ENCODE peak calls at places on chromosome 5, in eight cellular contexts. One of them, this sample, is unnamed.
A peak's percentile ranks its signal among the peaks of the same experiment; 100 is the strongest.

GRCh38 chr5:4905674-4906528 is 234.2 kb upstream of the ADAMTS16 start:
- DNase-seq in naive B cell: no peak
- DNase-seq in HS-27A: no peak
- DNase-seq in KBM-7: no peak
- DNase-seq in NCI-H524: no peak
- DNase-seq in stimulated activated CD8-positive, alpha-beta memory T cell treated with anti-CD3 and anti-CD28 coated beads, Interleukin-2, amount 100 ng/mL, for 48 hours: no peak
- DNase-seq in EL: no peak
- DNase-seq in activated CD8-positive, alpha-beta memory T cell treated with anti-CD3 and anti-CD28 coated beads for 4 hours: no peak
- DNase-seq in this sample: no peak

GRCh38 chr5:151592855-151593408 is 1.8 kb upstream of the FAT2 start:
- DNase-seq in naive B cell: no peak
- DNase-seq in HS-27A: no peak
- DNase-seq in KBM-7: no peak
- DNase-seq in NCI-H524: peak; percentile 15
- DNase-seq in stimulated activated CD8-positive, alpha-beta memory T cell treated with anti-CD3 and anti-CD28 coated beads, Interleukin-2, amount 100 ng/mL, for 48 hours: no peak
- DNase-seq in EL: peak; percentile 16
- DNase-seq in activated CD8-positive, alpha-beta memory T cell treated with anti-CD3 and anti-CD28 coated beads for 4 hours: no peak
- DNase-seq in this sample: peak; percentile 33

GRCh38 chr5:160470437-160471341 is 49.0 kb downstream of the PTTG1 start:
- DNase-seq in naive B cell: no peak
- DNase-seq in HS-27A: no peak
- DNase-seq in KBM-7: peak; percentile 58
- DNase-seq in NCI-H524: no peak
- DNase-seq in stimulated activated CD8-positive, alpha-beta memory T cell treated with anti-CD3 and anti-CD28 coated beads, Interleukin-2, amount 100 ng/mL, for 48 hours: no peak
- DNase-seq in EL: no peak
- DNase-seq in activated CD8-positive, alpha-beta memory T cell treated with anti-CD3 and anti-CD28 coated beads for 4 hours: no peak
- DNase-seq in this sample: peak; percentile 29

GRCh38 chr5:96857924-96858323 is 18.4 kb upstream of the ERAP2 start:
- DNase-seq in naive B cell: no peak
- DNase-seq in HS-27A: no peak
- DNase-seq in KBM-7: no peak
- DNase-seq in NCI-H524: no peak
- DNase-seq in stimulated activated CD8-positive, alpha-beta memory T cell treated with anti-CD3 and anti-CD28 coated beads, Interleukin-2, amount 100 ng/mL, for 48 hours: no peak
- DNase-seq in EL: no peak
- DNase-seq in activated CD8-positive, alpha-beta memory T cell treated with anti-CD3 and anti-CD28 coated beads for 4 hours: no peak
- DNase-seq in this sample: no peak

GRCh38 chr5:74576941-74577456 is 63.5 kb downstream of the ENC1 start:
- DNase-seq in naive B cell: no peak
- DNase-seq in HS-27A: no peak
- DNase-seq in KBM-7: no peak
- DNase-seq in NCI-H524: no peak
- DNase-seq in stimulated activated CD8-positive, alpha-beta memory T cell treated with anti-CD3 and anti-CD28 coated beads, Interleukin-2, amount 100 ng/mL, for 48 hours: no peak
- DNase-seq in EL: peak; percentile 24
- DNase-seq in activated CD8-positive, alpha-beta memory T cell treated with anti-CD3 and anti-CD28 coated beads for 4 hours: no peak
- DNase-seq in this sample: peak; percentile 61

GRCh38 chr5:148708854-148709253 is 54.5 kb upstream of the HTR4 start:
- DNase-seq in naive B cell: no peak
- DNase-seq in HS-27A: no peak
- DNase-seq in KBM-7: no peak
- DNase-seq in NCI-H524: no peak
- DNase-seq in stimulated activated CD8-positive, alpha-beta memory T cell treated with anti-CD3 and anti-CD28 coated beads, Interleukin-2, amount 100 ng/mL, for 48 hours: no peak
- DNase-seq in EL: no peak
- DNase-seq in activated CD8-positive, alpha-beta memory T cell treated with anti-CD3 and anti-CD28 coated beads for 4 hours: no peak
- DNase-seq in this sample: no peak

GRCh38 chr5:156474251-156474650 is 147.3 kb downstream of the SGCD start:
- DNase-seq in naive B cell: no peak
- DNase-seq in HS-27A: no peak
- DNase-seq in KBM-7: no peak
- DNase-seq in NCI-H524: peak; percentile 95
- DNase-seq in stimulated activated CD8-positive, alpha-beta memory T cell treated with anti-CD3 and anti-CD28 coated beads, Interleukin-2, amount 100 ng/mL, for 48 hours: no peak
- DNase-seq in EL: no peak
- DNase-seq in activated CD8-positive, alpha-beta memory T cell treated with anti-CD3 and anti-CD28 coated beads for 4 hours: no peak
- DNase-seq in this sample: peak; percentile 20

GRCh38 chr5:74040811-74041491 is 415.0 kb downstream of the ARHGEF28 start:
- DNase-seq in naive B cell: no peak
- DNase-seq in HS-27A: no peak
- DNase-seq in KBM-7: no peak
- DNase-seq in NCI-H524: peak; percentile 68
- DNase-seq in stimulated activated CD8-positive, alpha-beta memory T cell treated with anti-CD3 and anti-CD28 coated beads, Interleukin-2, amount 100 ng/mL, for 48 hours: no peak
- DNase-seq in EL: peak; percentile 62
- DNase-seq in activated CD8-positive, alpha-beta memory T cell treated with anti-CD3 and anti-CD28 coated beads for 4 hours: no peak
- DNase-seq in this sample: peak; percentile 38

GRCh38 chr5:111223790-111224560 is at the start of gene CAMK4:
- DNase-seq in naive B cell: peak; percentile 59
- DNase-seq in HS-27A: peak; percentile 35
- DNase-seq in KBM-7: peak; percentile 65
- DNase-seq in NCI-H524: peak; percentile 82
- DNase-seq in stimulated activated CD8-positive, alpha-beta memory T cell treated with anti-CD3 and anti-CD28 coated beads, Interleukin-2, amount 100 ng/mL, for 48 hours: peak; percentile 66
- DNase-seq in EL: peak; percentile 79
- DNase-seq in activated CD8-positive, alpha-beta memory T cell treated with anti-CD3 and anti-CD28 coated beads for 4 hours: peak; percentile 56
- DNase-seq in this sample: peak; percentile 70

GRCh38 chr5:55624841-55625602 is 87.1 kb downstream of the SLC38A9 start:
- DNase-seq in naive B cell: no peak
- DNase-seq in HS-27A: no peak
- DNase-seq in KBM-7: no peak
- DNase-seq in NCI-H524: no peak
- DNase-seq in stimulated activated CD8-positive, alpha-beta memory T cell treated with anti-CD3 and anti-CD28 coated beads, Interleukin-2, amount 100 ng/mL, for 48 hours: no peak
- DNase-seq in EL: no peak
- DNase-seq in activated CD8-positive, alpha-beta memory T cell treated with anti-CD3 and anti-CD28 coated beads for 4 hours: no peak
- DNase-seq in this sample: no peak

GRCh38 chr5:84113246-84114118 is 271.2 kb downstream of the EDIL3 start:
- DNase-seq in naive B cell: no peak
- DNase-seq in HS-27A: no peak
- DNase-seq in KBM-7: no peak
- DNase-seq in NCI-H524: peak; percentile 91
- DNase-seq in stimulated activated CD8-positive, alpha-beta memory T cell treated with anti-CD3 and anti-CD28 coated beads, Interleukin-2, amount 100 ng/mL, for 48 hours: no peak
- DNase-seq in EL: peak; percentile 1
- DNase-seq in activated CD8-positive, alpha-beta memory T cell treated with anti-CD3 and anti-CD28 coated beads for 4 hours: no peak
- DNase-seq in this sample: peak; percentile 6

GRCh38 chr5:80299601-80300000 is 20.2 kb upstream of the SPZ1 start:
- DNase-seq in naive B cell: no peak
- DNase-seq in HS-27A: no peak
- DNase-seq in KBM-7: no peak
- DNase-seq in NCI-H524: no peak
- DNase-seq in stimulated activated CD8-positive, alpha-beta memory T cell treated with anti-CD3 and anti-CD28 coated beads, Interleukin-2, amount 100 ng/mL, for 48 hours: no peak
- DNase-seq in EL: no peak
- DNase-seq in activated CD8-positive, alpha-beta memory T cell treated with anti-CD3 and anti-CD28 coated beads for 4 hours: no peak
- DNase-seq in this sample: no peak